ENCODE peak calls at places on chromosomes 6 and 20, in four cellular contexts. K is A549, H is left lung, L is fibroblast of villous mesenchyme. D is an unnamed sample.

GRCh38 chr6:153595903-153596302 is 443.1 kb upstream of the OPRM1 start:
- DNase-seq in K (no peak), H (no peak), L (no peak), D (no peak)

GRCh38 chr20:9280654-9281053 is 211.8 kb downstream of the PLCB4 start:
- DNase-seq in K (no peak), H (no peak), L (no peak), D (no peak)

GRCh38 chr20:25081065-25081729 is 744 bp downstream of the VSX1 start:
- DNase-seq in K (no peak), H (no peak), L (peak), D (no peak)

GRCh38 chr6:162379762-162380409 is 347.7 kb downstream of the PRKN start:
- DNase-seq in K (no peak), H (no peak), L (no peak), D (no peak)

GRCh38 chr6:139152088-139152891 is 17.4 kb downstream of the HECA start:
- DNase-seq in K (no peak), H (no peak), L (peak), D (no peak)

GRCh38 chr6:136753624-136754023 is 38.7 kb downstream of the MAP3K5 start:
- DNase-seq in K (no peak), H (no peak), L (no peak), D (no peak)

GRCh38 chr6:79868098-79868722 is 79.1 kb downstream of the ELOVL4 start:
- DNase-seq in K (peak), H (no peak), L (peak), D (peak)

GRCh38 chr6:89985744-89986493 is 91.7 kb downstream of the GJA10 start:
- DNase-seq in K (no peak), H (no peak), L (peak), D (no peak)

GRCh38 chr6:107479089-107479690 is 10.7 kb upstream of the SOBP start:
- DNase-seq in K (no peak), H (no peak), L (no peak), D (no peak)

GRCh38 chr20:24388828-24389325 is 80.6 kb upstream of the SYNDIG1 start:
- DNase-seq in K (no peak), H (no peak), L (no peak), D (no peak)

GRCh38 chr6:15826814-15827213 is 164.0 kb upstream of the DTNBP1 start:
- DNase-seq in K (no peak), H (no peak), L (no peak), D (no peak)

GRCh38 chr6:148388477-148388876 is 45.8 kb downstream of the SASH1 start:
- DNase-seq in K (no peak), H (no peak), L (no peak), D (no peak)

GRCh38 chr6:6701864-6702263 is 113.3 kb downstream of the LY86 start:
- DNase-seq in K (no peak), H (no peak), L (peak), D (no peak)

GRCh38 chr6:31057426-31058003 is 47.2 kb downstream of the MUC22 start:
- DNase-seq in K (no peak), H (no peak), L (peak), D (no peak)

GRCh38 chr6:44100088-44100550 is 27.1 kb downstream of the MRPL14 start:
- DNase-seq in K (peak), H (no peak), L (peak), D (peak)

GRCh38 chr6:69895396-69895795 is 29.0 kb downstream of the COL19A1 start:
- DNase-seq in K (no peak), H (no peak), L (no peak), D (no peak)

GRCh38 chr20:24894488-24894887 is 54.6 kb upstream of the CST7 start:
- DNase-seq in K (no peak), H (no peak), L (no peak), D (no peak)

GRCh38 chr6:144756469-144756868 is 471.3 kb downstream of the UTRN start:
- DNase-seq in K (no peak), H (no peak), L (no peak), D (no peak)

GRCh38 chr6:3159805-3160781 is 2.7 kb upstream of the TUBB2A start:
- DNase-seq in K (no peak), H (no peak), L (peak), D (no peak)

D was measured in cerebellar cortex.